ENCODE peak calls at places on chromosomes 11 and 22, in four cellular contexts. One of them, this sample, is unnamed.

GRCh38 chr22:38257170-38257569 is 15.6 kb downstream of the TMEM184B start:
- DNase-seq in thoracic aorta: no peak
- DNase-seq in CD4-positive, alpha-beta memory T cell: no peak
- DNase-seq in GM23338: no peak
- DNase-seq in this sample: peak

GRCh38 chr11:45048870-45049825 is 97.3 kb upstream of the PRDM11 start:
- DNase-seq in thoracic aorta: no peak
- DNase-seq in CD4-positive, alpha-beta memory T cell: no peak
- DNase-seq in GM23338: no peak
- DNase-seq in this sample: no peak

GRCh38 chr11:34145847-34146381 is 40.5 kb downstream of the NAT10 start:
- DNase-seq in thoracic aorta: no peak
- DNase-seq in GM23338: no peak
- DNase-seq in CD4-positive, alpha-beta memory T cell: no peak
- DNase-seq in this sample: no peak

GRCh38 chr11:65491614-65492386 is 7.0 kb upstream of the MALAT1 start:
- DNase-seq in GM23338: peak
- DNase-seq in thoracic aorta: peak
- DNase-seq in CD4-positive, alpha-beta memory T cell: no peak
- DNase-seq in this sample: no peak

GRCh38 chr22:17117890-17118289 is 3.3 kb downstream of the TMEM121B start:
- DNase-seq in CD4-positive, alpha-beta memory T cell: no peak
- DNase-seq in thoracic aorta: no peak
- DNase-seq in GM23338: no peak
- DNase-seq in this sample: no peak

GRCh38 chr11:2270322-2271076 is at the start of gene ASCL2:
- DNase-seq in GM23338: peak
- DNase-seq in thoracic aorta: no peak
- DNase-seq in CD4-positive, alpha-beta memory T cell: no peak
- DNase-seq in this sample: no peak

GRCh38 chr11:747176-748006 is at the start of gene TALDO1:
- DNase-seq in thoracic aorta: peak
- DNase-seq in GM23338: peak
- DNase-seq in CD4-positive, alpha-beta memory T cell: peak
- DNase-seq in this sample: peak

GRCh38 chr22:20249797-20250354 is 18.2 kb downstream of the RTN4R start:
- DNase-seq in thoracic aorta: no peak
- DNase-seq in CD4-positive, alpha-beta memory T cell: no peak
- DNase-seq in GM23338: no peak
- DNase-seq in this sample: no peak

GRCh38 chr11:90635145-90635544 is 412.3 kb upstream of the CHORDC1 start:
- DNase-seq in CD4-positive, alpha-beta memory T cell: no peak
- DNase-seq in GM23338: no peak
- DNase-seq in thoracic aorta: no peak
- DNase-seq in this sample: no peak

GRCh38 chr11:19995131-19995530 is 165.1 kb downstream of the DBX1 start:
- DNase-seq in CD4-positive, alpha-beta memory T cell: no peak
- DNase-seq in thoracic aorta: no peak
- DNase-seq in GM23338: no peak
- DNase-seq in this sample: peak

GRCh38 chr22:37485714-37486223 is 415 bp downstream of the MFNG start:
- DNase-seq in GM23338: no peak
- DNase-seq in thoracic aorta: no peak
- DNase-seq in CD4-positive, alpha-beta memory T cell: peak
- DNase-seq in this sample: no peak

GRCh38 chr22:28736296-28737155 is 5.1 kb downstream of the CHEK2 start:
- DNase-seq in CD4-positive, alpha-beta memory T cell: no peak
- DNase-seq in thoracic aorta: no peak
- DNase-seq in GM23338: peak
- DNase-seq in this sample: no peak

GRCh38 chr11:76695133-76695532 is 24.6 kb upstream of the LRRC32 start:
- DNase-seq in CD4-positive, alpha-beta memory T cell: no peak
- DNase-seq in GM23338: peak
- DNase-seq in thoracic aorta: no peak
- DNase-seq in this sample: no peak

GRCh38 chr22:28950567-28951411 is 67.4 kb downstream of the ZNRF3 start:
- DNase-seq in GM23338: no peak
- DNase-seq in thoracic aorta: no peak
- DNase-seq in CD4-positive, alpha-beta memory T cell: no peak
- DNase-seq in this sample: no peak

GRCh38 chr11:1414650-1415049 is 24.9 kb downstream of the BRSK2 start:
- DNase-seq in CD4-positive, alpha-beta memory T cell: peak
- DNase-seq in thoracic aorta: no peak
- DNase-seq in GM23338: no peak
- DNase-seq in this sample: no peak

GRCh38 chr11:12625438-12626071 is 48.7 kb upstream of the TEAD1 start:
- DNase-seq in GM23338: no peak
- DNase-seq in CD4-positive, alpha-beta memory T cell: no peak
- DNase-seq in thoracic aorta: no peak
- DNase-seq in this sample: peak

GRCh38 chr11:101442171-101442570 is 141.6 kb downstream of the TRPC6 start:
- DNase-seq in GM23338: no peak
- DNase-seq in thoracic aorta: no peak
- DNase-seq in CD4-positive, alpha-beta memory T cell: no peak
- DNase-seq in this sample: no peak

GRCh38 chr11:72738199-72739141 is 13.7 kb downstream of the ARAP1 start:
- DNase-seq in CD4-positive, alpha-beta memory T cell: no peak
- DNase-seq in GM23338: peak
- DNase-seq in thoracic aorta: no peak
- DNase-seq in this sample: no peak

GRCh38 chr22:27673839-27674238 is 127.7 kb downstream of the MN1 start:
- DNase-seq in thoracic aorta: no peak
- DNase-seq in GM23338: no peak
- DNase-seq in CD4-positive, alpha-beta memory T cell: no peak
- DNase-seq in this sample: no peak

GRCh38 chr11:92789761-92790160 is 179.7 kb upstream of the MTNR1B start:
- DNase-seq in CD4-positive, alpha-beta memory T cell: no peak
- DNase-seq in thoracic aorta: no peak
- DNase-seq in GM23338: no peak
- DNase-seq in this sample: no peak

GRCh38 chr11:2980168-2980840 is 11.8 kb downstream of the NAP1L4 start:
- DNase-seq in CD4-positive, alpha-beta memory T cell: no peak
- DNase-seq in thoracic aorta: no peak
- DNase-seq in GM23338: no peak
- DNase-seq in this sample: no peak

GRCh38 chr11:105298630-105299029 is 159.1 kb upstream of the CARD18 start:
- DNase-seq in thoracic aorta: no peak
- DNase-seq in GM23338: no peak
- DNase-seq in CD4-positive, alpha-beta memory T cell: no peak
- DNase-seq in this sample: no peak

GRCh38 chr22:39253427-39254070 is 8.8 kb upstream of the PDGFB start:
- DNase-seq in CD4-positive, alpha-beta memory T cell: no peak
- DNase-seq in GM23338: peak
- DNase-seq in thoracic aorta: peak
- DNase-seq in this sample: peak

GRCh38 chr11:57001674-57002401 is 13.1 kb downstream of the OR5AK2 start:
- DNase-seq in thoracic aorta: no peak
- DNase-seq in CD4-positive, alpha-beta memory T cell: no peak
- DNase-seq in GM23338: peak
- DNase-seq in this sample: no peak

GRCh38 chr22:22425783-22426624 is 82.5 kb downstream of the ZNF280B start:
- DNase-seq in CD4-positive, alpha-beta memory T cell: no peak
- DNase-seq in thoracic aorta: no peak
- DNase-seq in GM23338: no peak
- DNase-seq in this sample: no peak

GRCh38 chr22:46592390-46592872 is 27.8 kb upstream of the GRAMD4 start:
- DNase-seq in GM23338: no peak
- DNase-seq in CD4-positive, alpha-beta memory T cell: peak
- DNase-seq in thoracic aorta: no peak
- DNase-seq in this sample: peak

GRCh38 chr11:78752528-78752927 is 177.9 kb upstream of the NARS2 start:
- DNase-seq in thoracic aorta: no peak
- DNase-seq in CD4-positive, alpha-beta memory T cell: no peak
- DNase-seq in GM23338: no peak
- DNase-seq in this sample: no peak

GRCh38 chr11:67290801-67291200 is 1.7 kb downstream of the ANKRD13D start:
- DNase-seq in CD4-positive, alpha-beta memory T cell: no peak
- DNase-seq in GM23338: no peak
- DNase-seq in thoracic aorta: no peak
- DNase-seq in this sample: no peak

GRCh38 chr11:4464216-4465159 is 15.4 kb downstream of the OR52K2 start:
- DNase-seq in GM23338: peak
- DNase-seq in CD4-positive, alpha-beta memory T cell: no peak
- DNase-seq in thoracic aorta: no peak
- DNase-seq in this sample: no peak

GRCh38 chr11:72842126-72842525 is 27.9 kb downstream of the ATG16L2 start:
- DNase-seq in CD4-positive, alpha-beta memory T cell: no peak
- DNase-seq in GM23338: no peak
- DNase-seq in thoracic aorta: no peak
- DNase-seq in this sample: no peak

GRCh38 chr11:120208777-120209176 is 2.1 kb upstream of the OAF start:
- DNase-seq in CD4-positive, alpha-beta memory T cell: no peak
- DNase-seq in GM23338: no peak
- DNase-seq in thoracic aorta: no peak
- DNase-seq in this sample: no peak

GRCh38 chr11:9003573-9004309 is at the start of gene NRIP3:
- DNase-seq in CD4-positive, alpha-beta memory T cell: peak
- DNase-seq in thoracic aorta: peak
- DNase-seq in GM23338: peak
- DNase-seq in this sample: no peak

GRCh38 chr11:113387605-113388211 is at the start of gene ANKK1:
- DNase-seq in thoracic aorta: no peak
- DNase-seq in GM23338: peak
- DNase-seq in CD4-positive, alpha-beta memory T cell: no peak
- DNase-seq in this sample: no peak

GRCh38 chr11:126585388-126586302 is 230.2 kb downstream of the ST3GAL4 start:
- DNase-seq in CD4-positive, alpha-beta memory T cell: no peak
- DNase-seq in GM23338: peak
- DNase-seq in thoracic aorta: peak
- DNase-seq in this sample: peak

GRCh38 chr11:124536520-124536919 is 6.9 kb downstream of the OR8B12 start:
- DNase-seq in GM23338: peak
- DNase-seq in thoracic aorta: no peak
- DNase-seq in CD4-positive, alpha-beta memory T cell: no peak
- DNase-seq in this sample: no peak

GRCh38 chr11:108009497-108010360 is 1.0 kb downstream of the CUL5 start:
- DNase-seq in GM23338: peak
- DNase-seq in CD4-positive, alpha-beta memory T cell: no peak
- DNase-seq in thoracic aorta: no peak
- DNase-seq in this sample: no peak

GRCh38 chr11:113675003-113675471 is 31.1 kb downstream of the TMPRSS5 start:
- DNase-seq in CD4-positive, alpha-beta memory T cell: no peak
- DNase-seq in GM23338: no peak
- DNase-seq in thoracic aorta: no peak
- DNase-seq in this sample: peak

GRCh38 chr11:29842061-29842460 is 174.8 kb downstream of the KCNA4 start:
- DNase-seq in CD4-positive, alpha-beta memory T cell: no peak
- DNase-seq in GM23338: no peak
- DNase-seq in thoracic aorta: no peak
- DNase-seq in this sample: no peak

GRCh38 chr22:45195616-45196015 is 31.9 kb downstream of the NUP50 start:
- DNase-seq in CD4-positive, alpha-beta memory T cell: no peak
- DNase-seq in thoracic aorta: no peak
- DNase-seq in GM23338: no peak
- DNase-seq in this sample: no peak
- H3K27ac ChIP-seq in CD4-positive, alpha-beta memory T cell: no peak
- H3K27ac ChIP-seq in thoracic aorta: no peak
- H3K27ac ChIP-seq in GM23338: no peak
- H3K27ac ChIP-seq in this sample: no peak

DNA sequence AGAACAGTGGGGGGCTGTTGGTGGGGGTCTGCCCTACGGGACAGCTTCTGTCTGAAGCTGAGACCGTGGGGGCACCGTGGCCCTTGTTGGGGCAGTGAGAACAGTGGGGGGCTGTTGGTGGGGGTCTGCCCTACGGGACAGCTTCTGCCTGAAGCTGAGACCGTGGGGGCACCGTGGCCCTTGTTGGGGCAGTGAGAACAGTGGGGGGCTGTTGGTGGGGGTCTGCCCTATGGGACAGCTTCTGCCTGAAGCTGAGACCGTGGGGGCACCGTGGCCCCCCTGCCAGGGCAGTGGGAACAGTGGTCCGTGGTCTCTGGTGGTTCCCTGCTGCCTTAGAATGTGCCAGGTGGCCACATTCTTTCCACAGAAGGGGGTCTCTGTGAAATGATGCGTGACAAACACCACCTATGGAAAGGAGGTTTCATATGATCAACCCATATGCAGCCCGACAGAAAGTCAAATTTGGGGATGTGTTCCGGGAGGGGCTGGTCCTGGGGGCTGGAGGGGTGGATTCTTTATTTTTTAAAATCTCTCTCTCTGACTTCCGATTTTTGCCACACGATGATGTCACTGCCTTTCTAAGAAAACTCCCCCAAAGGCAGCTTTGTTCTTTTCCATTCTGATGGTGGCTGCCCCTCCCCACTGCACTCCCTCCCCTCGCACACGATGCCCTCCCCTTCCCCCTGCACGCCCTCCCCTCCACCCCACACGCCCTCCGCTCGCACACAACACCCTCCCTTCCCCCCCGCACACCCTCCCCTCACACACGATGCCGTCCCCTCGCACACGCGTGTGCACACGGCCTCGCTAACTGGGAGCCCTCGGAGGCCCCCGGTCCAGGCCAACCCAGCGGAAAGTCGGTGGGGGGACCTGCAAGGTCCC is 1186.5 kb downstream of the BRD1 start:
- DNase-seq in thoracic aorta: no peak
- DNase-seq in GM23338: no peak
- DNase-seq in CD4-positive, alpha-beta memory T cell: no peak
- DNase-seq in this sample: no peak
- H3K4me3 ChIP-seq in thoracic aorta: no peak
- H3K4me3 ChIP-seq in GM23338: no peak
- H3K4me3 ChIP-seq in CD4-positive, alpha-beta memory T cell: no peak
- H3K4me3 ChIP-seq in this sample: no peak

DNA sequence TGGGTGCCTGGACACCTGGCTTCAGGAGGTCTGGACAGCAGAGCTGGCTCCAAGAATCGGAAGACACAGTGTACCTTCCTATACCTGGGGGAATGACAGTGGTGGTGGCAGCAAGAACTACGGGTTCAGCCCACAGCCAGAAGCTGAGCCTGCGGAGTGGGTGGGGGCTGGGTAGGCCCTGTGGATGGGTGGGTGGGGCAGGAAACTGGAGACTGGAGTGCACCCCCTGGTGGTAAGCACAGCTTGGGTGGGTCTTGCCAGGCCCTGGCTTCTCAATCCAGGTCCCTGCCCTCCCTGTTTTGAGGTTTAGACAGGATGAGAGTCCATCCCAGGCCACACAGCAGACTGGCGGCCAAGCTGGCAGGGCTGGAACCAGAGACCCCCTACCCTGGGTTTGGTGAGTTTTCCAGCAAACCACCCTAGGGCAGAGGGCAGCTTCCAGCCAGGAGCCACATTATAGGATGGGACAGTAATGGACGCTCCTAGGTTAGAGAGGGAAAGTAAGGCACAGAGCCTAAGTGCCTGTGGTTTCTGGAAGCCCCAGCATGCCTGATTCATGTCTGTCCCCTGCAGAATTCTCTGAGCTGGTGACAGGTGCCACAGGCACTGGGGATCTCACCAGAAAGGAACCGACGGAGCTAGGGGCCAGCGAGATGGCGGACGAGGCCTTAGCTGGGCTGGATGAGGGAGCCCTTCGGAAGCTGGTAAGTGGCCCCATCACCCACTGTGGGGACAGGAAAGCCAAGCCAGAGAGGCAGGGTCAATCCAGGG is 1.7 kb downstream of the SMTN start:
- DNase-seq in GM23338: peak
- DNase-seq in CD4-positive, alpha-beta memory T cell: peak
- DNase-seq in thoracic aorta: no peak
- DNase-seq in this sample: no peak
- H3K27ac ChIP-seq in GM23338: no peak
- H3K27ac ChIP-seq in CD4-positive, alpha-beta memory T cell: no peak
- H3K27ac ChIP-seq in thoracic aorta: peak
- H3K27ac ChIP-seq in this sample: peak

GRCh38 chr11:62613275-62613864 is 313 bp downstream of the ROM1 start:
- DNase-seq in thoracic aorta: peak
- DNase-seq in CD4-positive, alpha-beta memory T cell: no peak
- DNase-seq in GM23338: no peak
- DNase-seq in this sample: no peak
- H3K4me3 ChIP-seq in thoracic aorta: peak
- H3K4me3 ChIP-seq in CD4-positive, alpha-beta memory T cell: peak
- H3K4me3 ChIP-seq in GM23338: peak
- H3K4me3 ChIP-seq in this sample: no peak